ENCODE peak calls at places on chromosomes 7 and 10, in five cellular contexts. A, H, Z, M and J are unnamed samples.

GRCh38 chr10:70908426-70909296 is 20.3 kb upstream of the PCBD1 start:
- DNase-seq in A (peak; percentile 28), M (no peak), H (no peak), Z (no peak), J (no peak)

GRCh38 chr7:143375298-143376034 is 5.7 kb upstream of the ZYX start:
- DNase-seq in H (no peak), A (no peak), M (no peak), Z (no peak), J (no peak)

GRCh38 chr7:117901089-117901797 is 28.0 kb upstream of the CTTNBP2 start:
- DNase-seq in A (peak; percentile 70), M (no peak), Z (no peak), H (no peak), J (peak; percentile 86)

GRCh38 chr7:47581821-47582747 is at the start of gene TNS3:
- DNase-seq in M (no peak), Z (peak; percentile 36), A (peak; percentile 82), H (no peak), J (peak; percentile 69)

GRCh38 chr7:105015631-105015965 is 1.6 kb downstream of the KMT2E start:
- DNase-seq in A (no peak), H (no peak), Z (peak; percentile 41), M (no peak), J (peak; percentile 61)

GRCh38 chr10:132815161-132815857 is 29.4 kb upstream of the NKX6-2 start:
- DNase-seq in A (no peak), Z (no peak), H (no peak), M (no peak), J (no peak)

GRCh38 chr10:78685466-78686163 is 383.2 kb upstream of the ZMIZ1 start:
- DNase-seq in M (no peak), H (no peak), Z (peak; percentile 38), A (no peak), J (no peak)

GRCh38 chr7:139692723-139693122 is 85.1 kb downstream of the HIPK2 start:
- DNase-seq in Z (no peak), A (no peak), M (no peak), H (no peak), J (no peak)

GRCh38 chr10:62728479-62728878 is 76.0 kb upstream of the ADO start:
- DNase-seq in A (no peak), Z (no peak), H (no peak), M (no peak), J (no peak)

GRCh38 chr7:28203498-28204240 is 23.1 kb upstream of the JAZF1 start:
- DNase-seq in Z (no peak), A (no peak), H (no peak), M (no peak), J (no peak)

GRCh38 chr10:78395162-78395561 is 361.5 kb downstream of the RPS24 start:
- DNase-seq in Z (no peak), M (no peak), H (no peak), A (no peak), J (no peak)

GRCh38 chr7:23679898-23680416 is at the start of gene FAM221A:
- DNase-seq in H (peak; percentile 87), M (peak; percentile 36), Z (peak; percentile 67), A (peak; percentile 97), J (peak; percentile 94)
- TF ChIP-seq POLR2A in H (no peak), M (peak; percentile 58), Z (no peak), A (peak; percentile 39), J (no peak)

DNA sequence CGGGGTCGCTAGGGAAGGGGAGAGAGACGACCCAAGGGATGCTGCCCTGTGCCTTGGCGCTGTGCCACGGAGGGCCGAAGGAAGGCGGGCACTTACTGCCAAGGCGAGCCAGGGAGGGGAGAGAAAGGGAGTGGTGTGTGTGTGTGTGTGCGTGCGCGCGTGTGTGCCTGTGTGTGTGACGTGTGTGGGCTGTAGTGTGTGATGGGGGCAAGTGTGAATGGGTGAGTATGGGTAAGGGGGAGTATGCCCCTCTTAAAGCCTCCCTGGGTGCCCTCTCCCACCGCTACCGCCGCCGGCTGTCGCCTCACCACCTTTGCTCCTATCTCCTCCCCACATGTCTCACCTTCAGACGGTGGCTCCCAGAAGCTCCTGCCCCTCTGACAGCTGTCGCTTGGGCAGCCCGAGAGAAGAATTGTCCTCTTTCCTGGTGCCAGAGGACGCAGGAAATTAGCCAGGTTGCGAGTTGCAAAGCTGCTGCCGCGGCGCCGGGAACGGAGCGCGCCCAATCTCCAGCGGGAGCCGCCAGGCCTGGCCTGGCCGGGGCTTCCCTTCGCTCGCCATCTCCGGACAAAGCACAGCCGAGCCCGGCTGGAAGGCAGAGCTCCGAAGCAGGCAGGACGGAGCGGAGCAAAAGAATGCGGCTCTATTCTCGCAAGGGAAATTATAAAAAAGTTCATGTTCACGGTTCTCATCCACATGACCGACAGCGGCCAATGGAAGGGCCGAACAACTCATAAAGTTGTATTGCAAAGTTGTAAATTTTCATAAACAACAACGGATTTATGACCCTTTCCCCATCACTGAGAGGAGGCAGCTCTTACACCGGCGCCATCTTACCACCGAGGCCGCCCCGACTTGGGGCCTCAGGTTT is at the start of gene HOXA3:
- DNase-seq in H (peak; percentile 87), Z (peak; percentile 59), A (peak; percentile 84), M (no peak), J (peak; percentile 84)
- TF ChIP-seq POLR2A in H (peak; percentile 72), Z (peak; percentile 42), A (peak; percentile 88), M (no peak), J (peak; percentile 96)

DNA sequence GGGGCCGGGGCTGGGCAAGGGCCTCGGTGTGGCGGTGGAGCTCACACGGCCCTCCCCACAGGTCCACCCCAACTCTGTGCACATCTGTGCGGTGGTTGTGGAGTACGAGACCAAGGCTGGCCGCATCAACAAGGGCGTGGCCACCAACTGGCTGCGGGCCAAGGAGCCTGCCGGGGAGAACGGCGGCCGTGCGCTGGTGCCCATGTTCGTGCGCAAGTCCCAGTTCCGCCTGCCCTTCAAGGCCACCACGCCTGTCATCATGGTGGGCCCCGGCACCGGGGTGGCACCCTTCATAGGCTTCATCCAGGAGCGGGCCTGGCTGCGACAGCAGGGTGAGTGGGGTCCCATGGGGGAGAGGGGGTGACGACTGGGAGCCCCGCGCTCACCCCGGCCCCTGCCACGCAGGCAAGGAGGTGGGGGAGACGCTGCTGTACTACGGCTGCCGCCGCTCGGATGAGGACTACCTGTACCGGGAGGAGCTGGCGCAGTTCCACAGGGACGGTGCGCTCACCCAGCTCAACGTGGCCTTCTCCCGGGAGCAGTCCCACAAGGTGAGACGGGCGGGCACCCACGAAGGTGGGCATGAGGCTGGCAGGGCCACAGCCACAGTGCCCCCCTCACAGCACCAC is 8.8 kb downstream of the TMEM120A start:
- DNase-seq in M (no peak), H (peak; percentile 28), A (peak; percentile 82), Z (no peak), J (no peak)
- TF ChIP-seq POLR2A in M (no peak), H (no peak), A (no peak), Z (no peak), J (no peak)

GRCh38 chr7:159095979-159096411 is 48.7 kb downstream of the VIPR2 start:
- DNase-seq in H (no peak), A (peak; percentile 37), M (no peak), Z (no peak), J (peak; percentile 5)
- TF ChIP-seq POLR2A in H (no peak), A (no peak), M (no peak), Z (no peak), J (no peak)